ENCODE peak calls at places on chromosomes 7 and 10, in nine cellular contexts. X is prostate gland, O is brain microvascular endothelial cell, N is lower leg skin, B is cardiac fibroblast, G is psoas muscle, Y is upper lobe of right lung, D is left ventricle myocardium inferior, E is AG10803. Q is an unnamed sample.

GRCh38 chr10:80523776-80524175 is 13.9 kb upstream of the SH2D4B start:
- DNase-seq in X (no peak), O (no peak), N (no peak), B (no peak), G (no peak), Y (no peak), D (no peak), E (no peak), Q (no peak)

GRCh38 chr10:122152544-122152943 is 118.6 kb upstream of the BTBD16 start:
- DNase-seq in X (peak; percentile 62), O (no peak), N (peak; percentile 79), B (peak; percentile 93), G (peak; percentile 93), Y (peak; percentile 61), D (peak; percentile 89), E (peak; percentile 91), Q (no peak)

GRCh38 chr10:13672505-13672904 is 85.7 kb downstream of the PRPF18 start:
- DNase-seq in X (no peak), O (no peak), N (no peak), B (no peak), G (no peak), Y (no peak), D (no peak), E (no peak), Q (peak; percentile 43)

GRCh38 chr7:100694196-100694745 is at the start of gene GIGYF1:
- DNase-seq in X (peak; percentile 69), O (no peak), N (no peak), B (peak; percentile 72), G (peak; percentile 81), Y (peak; percentile 91), D (peak; percentile 81), E (peak; percentile 58), Q (peak; percentile 76)

GRCh38 chr10:52280051-52280450 is 34.0 kb upstream of the DKK1 start:
- DNase-seq in X (no peak), O (no peak), N (no peak), B (peak; percentile 21), G (no peak), Y (no peak), D (no peak), E (no peak), Q (peak; percentile 7)

GRCh38 chr7:45026984-45027773 is 27.2 kb downstream of the CCM2 start:
- DNase-seq in X (no peak), O (no peak), N (no peak), B (no peak), G (no peak), Y (no peak), D (no peak), E (peak; percentile 61), Q (no peak)

GRCh38 chr7:21944616-21945373 is 904 bp downstream of the CDCA7L start:
- DNase-seq in X (peak; percentile 75), O (no peak), N (peak; percentile 41), B (peak; percentile 16), G (no peak), Y (peak; percentile 90), D (peak; percentile 42), E (peak; percentile 8), Q (peak; percentile 67)

GRCh38 chr7:47420117-47420780 is 161.7 kb downstream of the TNS3 start:
- DNase-seq in X (no peak), O (no peak), N (no peak), B (no peak), G (no peak), Y (no peak), D (no peak), E (peak; percentile 11), Q (no peak)

GRCh38 chr10:117621795-117622420 is 79.4 kb downstream of the EMX2 start:
- DNase-seq in X (no peak), O (no peak), N (no peak), B (no peak), G (no peak), Y (no peak), D (no peak), E (no peak), Q (no peak)

GRCh38 chr10:1600861-1601260 is 136.5 kb downstream of the ADARB2 start:
- DNase-seq in X (peak; percentile 74), O (no peak), N (peak; percentile 31), B (no peak), G (no peak), Y (no peak), D (no peak), E (no peak), Q (no peak)

GRCh38 chr10:128884061-128884425 is 583.0 kb upstream of the MGMT start:
- DNase-seq in X (no peak), O (no peak), N (no peak), B (no peak), G (no peak), Y (no peak), D (no peak), E (no peak), Q (no peak)

GRCh38 chr10:61747341-61747740 is 84.6 kb downstream of the CABCOCO1 start:
- DNase-seq in X (no peak), O (no peak), N (no peak), B (no peak), G (no peak), Y (no peak), D (no peak), E (peak; percentile 1), Q (no peak)

GRCh38 chr7:11373546-11374142 is 400.0 kb downstream of the PHF14 start:
- DNase-seq in X (no peak), O (no peak), N (no peak), B (peak; percentile 22), G (no peak), Y (no peak), D (no peak), E (no peak), Q (peak; percentile 39)

GRCh38 chr10:129382401-129382800 is 84.6 kb upstream of the MGMT start:
- DNase-seq in X (no peak), O (no peak), N (no peak), B (no peak), G (no peak), Y (peak; percentile 18), D (no peak), E (no peak), Q (no peak)

GRCh38 chr10:45444022-45444421 is 70.0 kb downstream of the ALOX5 start:
- DNase-seq in X (no peak), O (no peak), N (no peak), B (no peak), G (no peak), Y (no peak), D (no peak), E (no peak), Q (no peak)

GRCh38 chr7:41107938-41108448 is 594.9 kb downstream of the INHBA start:
- DNase-seq in X (no peak), O (peak; percentile 7), N (no peak), B (no peak), G (no peak), Y (no peak), D (no peak), E (no peak), Q (no peak)

GRCh38 chr10:126060232-126060935 is 164.0 kb downstream of the FANK1 start:
- DNase-seq in X (no peak), O (peak; percentile 90), N (peak; percentile 35), B (peak; percentile 40), G (peak; percentile 61), Y (no peak), D (peak; percentile 31), E (peak; percentile 84), Q (peak; percentile 23)

GRCh38 chr10:30813872-30814471 is 184.4 kb upstream of the LYZL2 start:
- DNase-seq in X (no peak), O (peak; percentile 80), N (no peak), B (peak; percentile 51), G (no peak), Y (no peak), D (no peak), E (peak; percentile 70), Q (no peak)

GRCh38 chr7:71165708-71166107 is 33.8 kb downstream of the GALNT17 start:
- DNase-seq in X (no peak), O (no peak), N (no peak), B (no peak), G (no peak), Y (no peak), D (no peak), E (no peak), Q (no peak)

GRCh38 chr7:156176039-156176438 is 363.8 kb upstream of the SHH start:
- DNase-seq in X (no peak), O (no peak), N (no peak), B (no peak), G (no peak), Y (no peak), D (no peak), E (no peak), Q (no peak)

GRCh38 chr7:121473645-121474300 is 77.7 kb upstream of the FAM3C start:
- DNase-seq in X (no peak), O (no peak), N (no peak), B (no peak), G (no peak), Y (no peak), D (no peak), E (no peak), Q (no peak)

GRCh38 chr7:101814081-101814995 is 3.1 kb upstream of the CUX1 start:
- DNase-seq in X (peak; percentile 34), O (no peak), N (no peak), B (peak; percentile 49), G (peak; percentile 65), Y (peak; percentile 87), D (peak; percentile 51), E (peak; percentile 26), Q (peak; percentile 76)

GRCh38 chr7:151699147-151699546 is 177.8 kb downstream of the PRKAG2 start:
- DNase-seq in X (no peak), O (peak; percentile 99), N (no peak), B (peak; percentile 94), G (no peak), Y (no peak), D (peak; percentile 8), E (peak; percentile 55), Q (no peak)

GRCh38 chr7:130096243-130096827 is 26.0 kb downstream of the KLHDC10 start:
- DNase-seq in X (no peak), O (no peak), N (no peak), B (no peak), G (no peak), Y (no peak), D (no peak), E (peak; percentile 13), Q (peak; percentile 36)
- TF ChIP-seq CTCF in X (peak; percentile 34), O (peak; percentile 29), N (no peak), B (no peak), G (peak; percentile 10), Y (peak; percentile 31), D (no peak), E (peak; percentile 47), Q (peak; percentile 53)

GRCh38 chr10:120456626-120457430 is at the start of gene PLPP4:
- DNase-seq in X (no peak), O (peak; percentile 12), N (no peak), B (peak; percentile 39), G (no peak), Y (peak; percentile 68), D (no peak), E (no peak), Q (peak; percentile 45)
- H3K4me3 ChIP-seq in X (peak within 1 kb of the TSS; percentile 44), O (peak within 1 kb of the TSS; percentile 72), N (no peak within 1 kb of the TSS), B (peak within 1 kb of the TSS; percentile 46), G (peak within 1 kb of the TSS; percentile 47), Y (peak within 1 kb of the TSS; percentile 28), D (peak within 1 kb of the TSS; percentile 57), E (peak within 1 kb of the TSS; percentile 78), Q (peak within 1 kb of the TSS; percentile 31)

GRCh38 chr10:19411119-19411518 is 362.5 kb downstream of the MALRD1 start:
- DNase-seq in X (no peak), O (no peak), N (no peak), B (no peak), G (no peak), Y (no peak), D (no peak), E (no peak), Q (no peak)
- TF ChIP-seq CTCF in X (no peak), O (no peak), N (no peak), B (no peak), G (no peak), Y (no peak), D (no peak), E (no peak), Q (no peak)

GRCh38 chr10:97184971-97185325 is 811 bp downstream of the SLIT1 start:
- DNase-seq in X (no peak), O (no peak), N (no peak), B (no peak), G (no peak), Y (peak; percentile 58), D (no peak), E (no peak), Q (no peak)
- H3K4me3 ChIP-seq in X (no peak overlapping the region), O (no peak overlapping the region), N (no peak overlapping the region), B (no peak overlapping the region), G (no peak overlapping the region), Y (no peak overlapping the region), D (no peak overlapping the region), E (no peak overlapping the region), Q (no peak overlapping the region)